ENCODE peak calls at places on chromosomes 5 and 9, in eight cellular contexts. K, Y, H, G, D, F, L and N are unnamed samples.

GRCh38 chr5:30752015-30752414 is 441.5 kb upstream of the CDH6 start:
- DNase-seq in G (no peak), Y (no peak), H (no peak), D (no peak), F (no peak), K (no peak), L (no peak), N (no peak)

GRCh38 chr5:112097768-112098167 is 321.3 kb downstream of the EPB41L4A start:
- DNase-seq in Y (no peak), K (peak; percentile 6), F (no peak), H (no peak), G (no peak), D (no peak), L (no peak), N (no peak)

GRCh38 chr9:134883040-134883782 is 2.6 kb downstream of the FCN2 start:
- DNase-seq in K (no peak), D (no peak), L (no peak), Y (no peak), F (no peak), G (no peak), H (no peak), N (no peak)

GRCh38 chr5:96880402-96881164 is 4.3 kb downstream of the ERAP2 start:
- DNase-seq in D (peak; percentile 93), F (no peak), Y (no peak), L (no peak), K (peak; percentile 55), H (no peak), G (no peak), N (no peak)

GRCh38 chr9:34652608-34653007 is 623 bp downstream of the IL11RA start:
- DNase-seq in F (no peak), Y (no peak), L (no peak), G (no peak), K (peak; percentile 31), H (no peak), D (no peak), N (no peak)

GRCh38 chr9:35538361-35539234 is 48.7 kb downstream of the RUSC2 start:
- DNase-seq in F (no peak), G (peak; percentile 80), L (peak; percentile 90), K (peak; percentile 88), D (peak; percentile 78), Y (no peak), H (no peak), N (peak; percentile 65)

GRCh38 chr5:135629164-135629563 is 50.4 kb upstream of the CXCL14 start:
- DNase-seq in F (no peak), D (no peak), G (no peak), H (no peak), K (no peak), Y (no peak), L (no peak), N (no peak)

GRCh38 chr9:37936965-37937364 is 33.0 kb upstream of the SLC25A51 start:
- DNase-seq in D (peak; percentile 82), H (no peak), Y (no peak), K (peak; percentile 79), L (no peak), F (no peak), G (peak; percentile 83), N (no peak)

GRCh38 chr5:127011151-127011550 is 19.2 kb downstream of the MARCHF3 start:
- DNase-seq in F (no peak), D (peak; percentile 89), K (peak; percentile 68), L (no peak), H (no peak), Y (no peak), G (peak; percentile 31), N (no peak)

GRCh38 chr5:39453606-39454005 is 28.8 kb upstream of the DAB2 start:
- DNase-seq in F (no peak), L (no peak), G (no peak), K (no peak), Y (no peak), H (no peak), D (no peak), N (no peak)

GRCh38 chr5:56480305-56481146 is 247.4 kb upstream of the ANKRD55 start:
- DNase-seq in Y (no peak), K (peak; percentile 71), F (no peak), G (peak; percentile 84), L (no peak), D (peak; percentile 2), H (no peak), N (peak; percentile 76)

GRCh38 chr5:100691545-100691944 is 156.4 kb downstream of the FAM174A start:
- DNase-seq in D (no peak), F (no peak), G (no peak), Y (no peak), K (no peak), L (no peak), H (no peak), N (no peak)

GRCh38 chr5:29587806-29588205 is 1605.7 kb upstream of the CDH6 start:
- DNase-seq in L (no peak), Y (no peak), G (no peak), K (no peak), D (no peak), H (no peak), F (no peak), N (no peak)

GRCh38 chr9:91246842-91247241 is 114.9 kb downstream of the AUH start:
- DNase-seq in Y (no peak), H (no peak), F (no peak), D (no peak), K (peak; percentile 30), L (no peak), G (no peak), N (no peak)

GRCh38 chr9:114088571-114089170 is 10.4 kb downstream of the KIF12 start:
- DNase-seq in H (no peak), F (no peak), Y (no peak), G (no peak), D (no peak), L (no peak), K (no peak), N (no peak)

DNA sequence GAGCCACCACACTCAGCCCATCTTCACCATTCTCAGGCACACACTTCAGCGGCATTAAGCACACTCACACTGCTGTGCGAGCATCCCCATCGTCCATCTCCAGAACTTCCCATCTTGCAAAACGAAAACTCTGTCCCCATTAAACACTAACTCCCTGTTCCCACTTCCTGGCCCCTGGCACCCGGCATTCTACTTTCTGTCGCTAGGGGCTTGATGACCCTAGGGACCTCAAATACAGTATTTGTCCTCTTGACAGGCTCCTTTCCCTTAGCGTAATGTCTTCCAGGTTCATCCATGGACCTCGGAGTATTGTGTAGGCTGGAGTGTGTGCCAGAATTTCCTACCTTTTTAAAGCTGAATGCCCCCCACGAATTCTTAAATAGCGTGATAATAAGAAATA is 14.7 kb upstream of the UBAC1 start:
- DNase-seq in H (no peak), F (no peak), G (no peak), D (no peak), K (no peak), Y (no peak), L (no peak), N (no peak)
- TF ChIP-seq CTCF in H (no peak), F (no peak), G (no peak), D (no peak), K (no peak), Y (no peak), L (no peak), N (no peak)

GRCh38 chr5:33229216-33229615 is 211.5 kb upstream of the TARS1 start:
- DNase-seq in K (no peak), H (no peak), L (no peak), D (no peak), F (no peak), Y (no peak), G (peak; percentile 41), N (no peak)

GRCh38 chr5:33227746-33228145 is 213.0 kb upstream of the TARS1 start:
- DNase-seq in L (no peak), G (no peak), Y (no peak), H (no peak), K (no peak), F (no peak), D (no peak), N (no peak)

GRCh38 chr5:33227247-33227646 is 213.5 kb upstream of the TARS1 start:
- DNase-seq in L (no peak), K (no peak), G (no peak), F (no peak), Y (no peak), D (no peak), H (no peak), N (no peak)

GRCh38 chr5:33228149-33228548 is 212.6 kb upstream of the TARS1 start:
- DNase-seq in G (no peak), D (no peak), F (no peak), L (no peak), K (no peak), H (no peak), Y (no peak), N (no peak)

DNA sequence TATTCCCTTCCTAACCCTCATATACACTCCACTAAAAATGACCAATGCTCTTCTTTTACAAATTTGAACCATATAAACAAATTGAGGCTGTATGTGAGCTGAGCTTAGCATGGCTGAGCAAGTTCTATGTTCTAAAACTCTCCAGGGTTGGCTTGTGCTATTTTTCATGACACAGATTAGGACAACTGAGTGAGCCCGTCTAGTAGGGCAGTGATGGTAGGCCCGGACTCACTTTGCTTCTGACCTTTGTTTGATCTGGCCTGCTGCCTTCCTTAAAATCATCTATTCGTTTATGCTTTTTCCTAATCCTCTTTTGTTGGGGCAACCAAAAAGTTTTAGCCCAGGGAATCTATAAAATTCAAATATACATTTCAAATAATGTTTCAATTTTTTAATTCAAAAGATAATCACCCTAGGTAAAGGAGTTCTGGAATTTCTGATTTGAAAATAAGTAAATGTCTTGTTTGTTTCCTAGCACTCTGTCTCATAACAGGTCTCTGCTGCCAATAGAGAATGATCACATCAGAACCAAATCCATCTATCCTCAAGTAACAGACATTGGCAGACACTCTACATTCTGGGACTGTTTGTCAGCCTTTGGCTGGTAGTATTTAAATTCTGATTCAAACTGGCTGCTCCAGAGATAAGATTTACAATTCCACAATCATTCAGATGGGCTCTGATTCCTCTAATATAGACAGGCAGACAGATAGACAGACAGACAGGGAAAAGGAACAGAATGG is 217.0 kb upstream of the TARS1 start:
- DNase-seq in D (no peak), L (no peak), K (no peak), H (no peak), G (no peak), F (no peak), Y (no peak), N (no peak)
- TF ChIP-seq CTCF in D (no peak), L (no peak), K (no peak), H (no peak), G (no peak), F (no peak), Y (no peak), N (no peak)

DNA sequence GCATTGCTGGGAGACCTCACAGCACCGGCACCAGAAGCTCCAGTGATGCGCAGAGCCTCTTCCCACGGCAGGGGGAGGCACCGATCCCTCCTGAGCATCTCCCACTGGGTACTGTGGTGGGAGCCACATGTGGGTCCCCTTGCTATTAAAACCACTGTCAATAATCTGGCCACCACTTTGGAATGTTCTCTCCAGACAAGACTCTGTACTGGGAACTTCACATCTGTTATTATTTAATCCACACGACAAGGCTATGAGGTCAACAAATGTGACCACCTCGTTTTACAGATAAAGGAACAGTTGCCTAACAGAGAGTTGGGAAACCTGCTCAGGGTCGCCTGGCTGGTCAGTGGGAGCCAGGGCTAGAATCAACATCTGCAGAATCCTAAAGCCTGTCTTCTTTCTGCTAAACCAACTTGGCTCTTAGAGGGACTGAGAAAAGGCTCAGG is 72.7 kb downstream of the EPB41L4B start:
- DNase-seq in Y (no peak), G (no peak), D (peak; percentile 4), H (no peak), K (no peak), F (no peak), L (no peak), N (no peak)
- TF ChIP-seq CTCF in Y (no peak), G (no peak), D (peak; percentile 32), H (no peak), K (peak; percentile 10), F (no peak), L (no peak), N (no peak)

GRCh38 chr9:129351058-129351641 is 173.1 kb upstream of the IER5L start:
- DNase-seq in H (no peak), K (no peak), G (no peak), Y (no peak), D (no peak), L (no peak), F (no peak), N (peak; percentile 40)
- TF ChIP-seq CTCF in H (no peak), K (no peak), G (no peak), Y (no peak), D (no peak), L (no peak), F (no peak), N (no peak)